ENCODE peak calls at places on chromosome 7, in ten cellular contexts. One of them, this sample, is unnamed.

GRCh38 chr7:24972991-24973390 is 7.0 kb downstream of the OSBPL3 start:
- DNase-seq in esophagus squamous epithelium: no peak
- DNase-seq in CD8-positive, alpha-beta T cell: no peak
- DNase-seq in endodermal cell: no peak
- DNase-seq in pancreas: no peak
- DNase-seq in activated CD8-positive, alpha-beta memory T cell treated with anti-CD3 and anti-CD28 coated beads, Interleukin-2, amount 50 U/mL, for 48 hours: no peak
- DNase-seq in HEK293T: no peak
- DNase-seq in body of pancreas: no peak
- DNase-seq in prostate gland: no peak
- DNase-seq in T follicular helper cell: no peak
- DNase-seq in this sample: no peak

GRCh38 chr7:12123172-12123571 is 87.9 kb upstream of the TMEM106B start:
- DNase-seq in activated CD8-positive, alpha-beta memory T cell treated with anti-CD3 and anti-CD28 coated beads, Interleukin-2, amount 50 U/mL, for 48 hours: no peak
- DNase-seq in T follicular helper cell: no peak
- DNase-seq in pancreas: no peak
- DNase-seq in endodermal cell: no peak
- DNase-seq in HEK293T: no peak
- DNase-seq in body of pancreas: no peak
- DNase-seq in esophagus squamous epithelium: no peak
- DNase-seq in prostate gland: no peak
- DNase-seq in CD8-positive, alpha-beta T cell: no peak
- DNase-seq in this sample: no peak

GRCh38 chr7:45219130-45219529 is 61.5 kb downstream of the RAMP3 start:
- DNase-seq in T follicular helper cell: no peak
- DNase-seq in activated CD8-positive, alpha-beta memory T cell treated with anti-CD3 and anti-CD28 coated beads, Interleukin-2, amount 50 U/mL, for 48 hours: no peak
- DNase-seq in CD8-positive, alpha-beta T cell: no peak
- DNase-seq in body of pancreas: no peak
- DNase-seq in pancreas: peak
- DNase-seq in endodermal cell: peak
- DNase-seq in prostate gland: no peak
- DNase-seq in HEK293T: no peak
- DNase-seq in esophagus squamous epithelium: no peak
- DNase-seq in this sample: no peak

GRCh38 chr7:104795616-104796398 is 218.2 kb upstream of the KMT2E start:
- DNase-seq in body of pancreas: no peak
- DNase-seq in prostate gland: no peak
- DNase-seq in esophagus squamous epithelium: no peak
- DNase-seq in CD8-positive, alpha-beta T cell: no peak
- DNase-seq in T follicular helper cell: no peak
- DNase-seq in pancreas: no peak
- DNase-seq in HEK293T: no peak
- DNase-seq in activated CD8-positive, alpha-beta memory T cell treated with anti-CD3 and anti-CD28 coated beads, Interleukin-2, amount 50 U/mL, for 48 hours: no peak
- DNase-seq in endodermal cell: no peak
- DNase-seq in this sample: no peak

GRCh38 chr7:101733713-101734475 is 83.5 kb upstream of the CUX1 start:
- DNase-seq in pancreas: no peak
- DNase-seq in T follicular helper cell: no peak
- DNase-seq in body of pancreas: peak
- DNase-seq in esophagus squamous epithelium: no peak
- DNase-seq in prostate gland: no peak
- DNase-seq in HEK293T: no peak
- DNase-seq in activated CD8-positive, alpha-beta memory T cell treated with anti-CD3 and anti-CD28 coated beads, Interleukin-2, amount 50 U/mL, for 48 hours: no peak
- DNase-seq in endodermal cell: peak
- DNase-seq in CD8-positive, alpha-beta T cell: no peak
- DNase-seq in this sample: peak

GRCh38 chr7:95596183-95597135 is at the start of gene PDK4:
- DNase-seq in activated CD8-positive, alpha-beta memory T cell treated with anti-CD3 and anti-CD28 coated beads, Interleukin-2, amount 50 U/mL, for 48 hours: no peak
- DNase-seq in prostate gland: peak
- DNase-seq in HEK293T: peak
- DNase-seq in pancreas: peak
- DNase-seq in CD8-positive, alpha-beta T cell: no peak
- DNase-seq in body of pancreas: peak
- DNase-seq in esophagus squamous epithelium: peak
- DNase-seq in endodermal cell: peak
- DNase-seq in T follicular helper cell: no peak
- DNase-seq in this sample: peak

GRCh38 chr7:99024066-99024465 is 119.8 kb downstream of the SMURF1 start:
- DNase-seq in esophagus squamous epithelium: no peak
- DNase-seq in CD8-positive, alpha-beta T cell: no peak
- DNase-seq in endodermal cell: no peak
- DNase-seq in body of pancreas: no peak
- DNase-seq in prostate gland: peak
- DNase-seq in HEK293T: no peak
- DNase-seq in pancreas: no peak
- DNase-seq in activated CD8-positive, alpha-beta memory T cell treated with anti-CD3 and anti-CD28 coated beads, Interleukin-2, amount 50 U/mL, for 48 hours: no peak
- DNase-seq in T follicular helper cell: no peak
- DNase-seq in this sample: no peak

GRCh38 chr7:128692623-128693270 is 20.7 kb downstream of the GARIN1A start:
- DNase-seq in prostate gland: no peak
- DNase-seq in esophagus squamous epithelium: no peak
- DNase-seq in CD8-positive, alpha-beta T cell: no peak
- DNase-seq in endodermal cell: no peak
- DNase-seq in activated CD8-positive, alpha-beta memory T cell treated with anti-CD3 and anti-CD28 coated beads, Interleukin-2, amount 50 U/mL, for 48 hours: no peak
- DNase-seq in pancreas: no peak
- DNase-seq in T follicular helper cell: no peak
- DNase-seq in body of pancreas: no peak
- DNase-seq in HEK293T: no peak
- DNase-seq in this sample: no peak

This sample was measured in kidney glomerular epithelial cell.